ENCODE peak calls at places on chromosomes 3 and 15, in four cellular contexts. I is cardiac muscle cell, V is sigmoid colon, T is mesendoderm. F is an unnamed sample.

GRCh38 chr15:42474857-42475256 is 16.1 kb downstream of the ZNF106 start:
- DNase-seq in V (no peak), T (no peak), I (no peak), F (no peak)

GRCh38 chr15:67783303-67783702 is 42.0 kb upstream of the SKOR1 start:
- DNase-seq in T (no peak), I (no peak), V (no peak), F (no peak)

GRCh38 chr15:78714890-78715289 is 73.9 kb upstream of the CHRNB4 start:
- DNase-seq in I (no peak), V (no peak), T (no peak), F (no peak)

GRCh38 chr3:21405671-21406667 is 345.0 kb downstream of the ZNF385D start:
- DNase-seq in V (peak), I (no peak), T (no peak), F (no peak)

GRCh38 chr3:2511356-2511755 is 412.7 kb downstream of the CNTN4 start:
- DNase-seq in T (no peak), I (peak), V (no peak), F (no peak)

GRCh38 chr3:127156651-127157050 is 36.3 kb upstream of the PRR23E start:
- DNase-seq in I (no peak), V (no peak), T (no peak), F (no peak)

GRCh38 chr3:103126111-103126510 is 691.3 kb downstream of the ZPLD1 start:
- DNase-seq in T (peak), V (no peak), I (no peak), F (peak)

GRCh38 chr15:84387086-84387485 is 151.5 kb downstream of the GOLGA6L4 start:
- DNase-seq in T (no peak), V (no peak), I (no peak), F (no peak)

GRCh38 chr15:64092075-64092820 is 1.4 kb downstream of the CIAO2A start:
- DNase-seq in V (no peak), I (no peak), T (peak), F (no peak)

GRCh38 chr15:39125904-39126303 is 455.0 kb upstream of the THBS1 start:
- DNase-seq in T (peak), I (peak), V (no peak), F (peak)

GRCh38 chr15:63950911-63951481 is 95.3 kb downstream of the DAPK2 start:
- DNase-seq in I (no peak), V (no peak), T (no peak), F (no peak)

GRCh38 chr15:99958426-99959097 is 225.3 kb upstream of the LYSMD4 start:
- DNase-seq in T (no peak), I (no peak), V (peak), F (no peak)

GRCh38 chr3:32842987-32843386 is 25.2 kb downstream of the TRIM71 start:
- DNase-seq in V (no peak), I (no peak), T (no peak), F (no peak)

GRCh38 chr15:52379395-52380111 is 83.9 kb upstream of the MYO5C start:
- DNase-seq in T (no peak), I (no peak), V (no peak), F (no peak)

GRCh38 chr3:45113625-45114050 is 32.5 kb downstream of the CDCP1 start:
- DNase-seq in V (no peak), I (peak), T (no peak), F (no peak)

GRCh38 chr3:194584866-194585265 is 48.4 kb downstream of the TMEM44 start:
- DNase-seq in T (no peak), V (no peak), I (no peak), F (no peak)

GRCh38 chr3:188812198-188812597 is 359.6 kb upstream of the TPRG1 start:
- DNase-seq in V (no peak), I (no peak), T (no peak), F (no peak)

GRCh38 chr3:141383555-141384129 is 15.3 kb downstream of the ZBTB38 start:
- DNase-seq in I (no peak), V (no peak), T (no peak), F (no peak)

GRCh38 chr3:123758081-123758564 is 126.0 kb downstream of the MYLK start:
- DNase-seq in V (no peak), I (no peak), T (no peak), F (no peak)

GRCh38 chr3:14235003-14235876 is 56.6 kb downstream of the LSM3 start:
- DNase-seq in V (no peak), I (no peak), T (peak), F (no peak)

GRCh38 chr15:81304226-81304625 is 19.7 kb downstream of the STARD5 start:
- DNase-seq in V (no peak), I (no peak), T (no peak), F (no peak)

GRCh38 chr3:39718674-39719595 is 90.5 kb upstream of the MYRIP start:
- DNase-seq in V (no peak), I (no peak), T (peak), F (no peak)

GRCh38 chr3:99842826-99843589 is 25.3 kb downstream of the CMSS1 start:
- DNase-seq in V (no peak), I (peak), T (peak), F (peak)

GRCh38 chr3:26621891-26622633 is 510 bp upstream of the LRRC3B start:
- DNase-seq in V (no peak), I (no peak), T (peak), F (no peak)
- H3K4me3 ChIP-seq in V (peak), I (peak), T (no peak), F (no peak)

DNA sequence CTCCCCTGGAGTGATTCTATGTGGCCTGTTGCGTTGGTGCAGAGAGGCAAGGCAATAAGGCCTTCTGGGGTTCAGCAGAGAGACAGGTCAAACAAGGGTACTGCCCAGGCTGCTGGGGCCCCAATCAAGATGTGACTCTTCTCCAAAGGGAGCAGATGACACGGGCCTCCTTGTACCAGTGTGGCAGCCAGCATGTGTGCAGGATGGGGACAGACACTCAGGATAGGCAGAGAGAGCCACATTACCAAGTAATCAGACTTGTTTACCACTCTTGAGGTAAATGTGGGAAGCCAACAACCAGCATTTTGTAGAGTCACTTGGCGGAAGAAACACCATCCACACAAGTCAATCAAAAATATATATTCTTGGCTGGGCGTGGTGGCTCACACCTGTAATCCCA is 95.3 kb upstream of the DLG1 start:
- DNase-seq in I (no peak), T (no peak), V (no peak), F (no peak)
- H3K4me3 ChIP-seq in I (no peak), T (no peak), V (no peak), F (no peak)

GRCh38 chr3:121718205-121718846 is 31.2 kb downstream of the GOLGB1 start:
- DNase-seq in V (no peak), T (no peak), I (no peak), F (no peak)
- H3K4me3 ChIP-seq in V (no peak), T (no peak), I (no peak), F (no peak)

GRCh38 chr3:149390316-149390715 is 12.9 kb upstream of the TM4SF1 start:
- DNase-seq in I (no peak), V (no peak), T (no peak), F (no peak)
- H3K4me3 ChIP-seq in I (no peak), V (no peak), T (no peak), F (no peak)

DNA sequence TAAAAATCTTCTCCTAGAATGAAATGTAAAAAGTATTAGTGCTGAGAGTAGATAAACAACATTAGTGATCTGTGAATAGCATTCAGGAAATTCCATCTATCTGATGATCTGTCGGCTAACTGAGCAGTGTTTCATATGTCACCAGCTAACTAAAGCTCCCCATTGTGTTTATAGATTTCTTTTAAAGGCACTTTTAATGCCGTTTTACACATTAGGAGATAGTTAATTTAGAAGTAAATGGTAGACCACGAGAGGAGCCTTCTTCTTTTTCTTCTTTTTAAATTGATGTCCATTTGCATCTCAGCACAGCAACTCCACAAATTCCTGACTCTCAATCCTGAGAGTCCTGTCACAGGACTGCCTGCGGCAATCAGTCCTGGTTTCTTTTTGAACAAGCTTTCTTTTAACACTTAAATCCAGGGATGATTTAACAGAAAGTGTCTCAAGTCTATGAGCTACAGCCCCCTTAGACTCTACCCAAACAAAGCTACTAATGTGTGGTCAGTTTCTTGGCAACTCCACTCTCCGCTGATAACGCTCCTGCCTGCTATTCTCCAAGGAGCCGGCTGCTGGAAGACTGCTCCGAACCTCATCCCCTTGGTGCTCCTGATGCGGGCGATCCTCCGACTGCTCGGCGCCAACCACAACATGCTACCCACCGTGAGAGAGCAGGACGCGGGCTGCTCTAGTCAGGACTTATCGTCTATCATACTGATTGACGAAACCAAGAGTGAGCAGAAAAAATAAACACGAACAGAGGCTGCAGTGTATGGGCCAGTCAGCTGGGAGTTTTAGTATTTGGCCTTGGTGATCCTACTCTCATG is 421.4 kb downstream of the MECOM start:
- DNase-seq in T (peak), I (peak), V (peak), F (no peak)
- H3K4me3 ChIP-seq in T (no peak), I (peak), V (peak), F (no peak)

GRCh38 chr15:65384505-65384894 is 6.7 kb upstream of the IGDCC3 start:
- DNase-seq in T (no peak), I (no peak), V (no peak), F (no peak)
- H3K4me3 ChIP-seq in T (no peak), I (no peak), V (no peak), F (no peak)

DNA sequence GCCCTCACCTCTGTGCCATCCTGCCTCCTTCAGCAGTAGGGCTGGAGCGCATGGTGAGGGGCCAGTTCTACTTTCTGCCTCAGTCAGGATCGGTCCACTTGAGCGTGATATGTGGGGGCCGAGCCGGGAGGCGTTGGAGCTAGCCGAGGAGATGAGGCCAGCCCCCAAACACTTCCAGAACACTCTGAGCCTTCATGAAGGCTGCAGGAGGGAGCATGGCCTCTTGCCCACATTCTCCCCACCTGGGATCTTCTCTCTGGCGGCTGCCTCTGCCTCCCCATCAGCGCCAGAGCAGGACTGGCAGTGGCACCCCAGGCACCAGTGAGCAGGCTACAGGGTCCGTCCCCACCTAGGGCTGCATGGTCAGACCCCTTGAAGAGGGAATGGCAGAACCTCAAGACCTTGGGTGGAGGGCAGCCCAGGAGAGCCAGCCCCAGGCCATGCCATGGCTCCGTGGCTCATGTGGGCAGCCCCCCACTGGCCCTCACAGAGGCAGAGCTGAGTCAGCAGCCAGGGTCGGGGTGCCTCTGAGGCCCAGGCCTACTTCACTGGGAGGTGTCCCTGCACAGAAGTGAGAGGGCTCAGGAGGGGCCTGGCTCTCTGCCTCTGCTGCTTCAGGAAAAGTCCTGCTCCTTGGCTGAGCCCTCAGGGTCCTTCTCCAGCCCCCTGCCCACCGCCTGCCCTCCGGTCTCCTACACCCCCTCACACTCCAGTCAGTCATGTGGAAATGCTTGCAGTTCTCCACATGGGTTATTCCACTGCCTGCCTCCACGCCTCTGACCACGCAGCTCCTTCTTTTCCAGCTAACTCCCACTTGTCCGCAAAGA is 28.1 kb upstream of the CYP11A1 start:
- DNase-seq in T (no peak), I (no peak), V (no peak), F (no peak)
- H3K4me3 ChIP-seq in T (no peak), I (no peak), V (no peak), F (no peak)

DNA sequence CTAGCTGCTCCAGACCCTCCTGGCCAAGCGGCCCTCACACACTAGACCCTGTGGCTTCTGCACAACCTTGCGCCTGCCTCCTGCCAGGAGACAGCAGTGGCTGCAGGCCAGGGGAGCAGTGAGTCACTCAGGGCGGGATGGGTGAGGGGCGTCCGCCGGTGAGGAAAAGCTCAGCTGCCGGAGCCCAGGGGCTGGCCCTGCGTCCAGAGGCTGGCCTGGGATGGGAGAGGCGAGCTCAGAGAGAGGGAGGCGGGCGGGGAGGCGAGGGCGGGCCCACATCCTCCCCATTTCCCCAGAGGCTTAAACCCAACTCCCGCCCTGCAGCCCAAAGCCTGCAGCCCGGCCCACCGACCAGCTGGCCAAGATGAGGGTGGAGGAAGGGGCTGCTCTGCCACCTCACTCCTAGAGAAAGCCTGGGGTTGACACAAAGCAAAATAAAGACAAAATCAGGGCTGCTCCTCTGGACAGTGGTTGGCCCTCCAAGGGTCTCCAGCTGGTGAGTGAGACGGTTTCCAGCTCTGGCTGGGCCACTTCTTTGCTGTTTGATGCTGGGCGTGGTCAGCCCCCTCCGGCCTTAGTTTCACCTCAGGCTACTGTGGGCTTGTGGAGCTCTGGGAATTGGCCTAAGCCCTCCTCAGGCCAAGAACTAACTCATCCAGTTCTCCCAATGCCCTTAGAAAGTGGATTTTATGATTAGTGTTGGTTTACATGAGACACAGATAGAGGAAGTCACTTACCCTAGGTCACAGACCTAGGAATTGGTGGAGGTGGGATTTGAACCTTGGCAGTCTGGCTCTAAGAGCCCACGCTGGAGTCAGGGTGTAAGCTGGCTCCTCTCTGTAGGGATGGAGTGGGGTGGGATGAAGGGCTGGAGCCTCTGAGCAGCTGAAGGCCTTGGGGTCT is 50.6 kb downstream of the IQSEC1 start:
- DNase-seq in I (peak), V (peak), T (peak), F (no peak)
- H3K4me3 ChIP-seq in I (no peak), V (peak), T (no peak), F (no peak)

GRCh38 chr15:23686466-23687142 is 501 bp downstream of the NDN start:
- DNase-seq in V (no peak), I (peak), T (peak), F (no peak)
- H3K4me3 ChIP-seq in V (peak), I (peak), T (peak), F (peak)